ENCODE peak calls at places on chromosomes 16 and 17, in five cellular contexts. K, E, O, N and A are unnamed samples.

GRCh38 chr17:54864070-54864469 is 36.6 kb upstream of the TOM1L1 start:
- DNase-seq in K (no peak), E (no peak), O (no peak), N (no peak), A (no peak)

GRCh38 chr16:81537721-81538561 is 93.3 kb downstream of the CMIP start:
- DNase-seq in K (no peak), E (no peak), O (no peak), N (no peak), A (no peak)

GRCh38 chr16:74216319-74216718 is 80.3 kb upstream of the PSMD7 start:
- DNase-seq in K (no peak), E (no peak), O (peak), N (no peak), A (no peak)

GRCh38 chr16:47320546-47321315 is 140.1 kb downstream of the ITFG1 start:
- DNase-seq in K (no peak), E (no peak), O (peak), N (no peak), A (no peak)

GRCh38 chr16:630815-631405 is at the start of gene WFIKKN1:
- DNase-seq in K (no peak), E (no peak), O (no peak), N (peak), A (no peak)

GRCh38 chr16:78210305-78210704 is 110.9 kb downstream of the WWOX start:
- DNase-seq in K (no peak), E (no peak), O (peak), N (no peak), A (no peak)

GRCh38 chr16:87263418-87264052 is 53.7 kb downstream of the C16orf95 start:
- DNase-seq in K (no peak), E (no peak), O (no peak), N (no peak), A (no peak)

GRCh38 chr16:31488630-31489564 is 6.0 kb downstream of the SLC5A2 start:
- DNase-seq in K (no peak), E (no peak), O (peak), N (no peak), A (no peak)

GRCh38 chr17:69335018-69335417 is 8.1 kb upstream of the ABCA5 start:
- DNase-seq in K (no peak), E (no peak), O (peak), N (no peak), A (no peak)

GRCh38 chr17:18859256-18859655 is 1.3 kb downstream of the PRPSAP2 start:
- DNase-seq in K (no peak), E (no peak), O (peak), N (no peak), A (no peak)

GRCh38 chr16:67563708-67564468 is 1.6 kb downstream of the CTCF start:
- DNase-seq in K (no peak), E (peak), O (peak), N (peak), A (no peak)

GRCh38 chr17:45414997-45415881 is 17.4 kb downstream of the ARHGAP27 start:
- DNase-seq in K (no peak), E (no peak), O (peak), N (no peak), A (no peak)

GRCh38 chr16:49919327-49919726 is 63.4 kb upstream of the ZNF423 start:
- DNase-seq in K (no peak), E (no peak), O (no peak), N (no peak), A (no peak)

GRCh38 chr17:752620-753219 is 656 bp upstream of the GEMIN4 start:
- DNase-seq in K (peak), E (peak), O (peak), N (peak), A (peak)

GRCh38 chr17:40075216-40076100 is 12.7 kb downstream of the THRA start:
- DNase-seq in K (peak), E (peak), O (peak), N (peak), A (peak)

GRCh38 chr17:44999433-44999832 is 31.3 kb upstream of the C1QL1 start:
- DNase-seq in K (no peak), E (no peak), O (no peak), N (no peak), A (no peak)

GRCh38 chr17:56786989-56787482 is 46.7 kb downstream of the C17orf67 start:
- DNase-seq in K (peak), E (no peak), O (peak), N (peak), A (no peak)

GRCh38 chr16:56728027-56728426 is 1.9 kb upstream of the NUP93 start:
- DNase-seq in K (no peak), E (no peak), O (no peak), N (no peak), A (no peak)

GRCh38 chr17:47955497-47956461 is 1.9 kb downstream of the PRR15L start:
- DNase-seq in K (peak), E (no peak), O (peak), N (no peak), A (no peak)

GRCh38 chr17:47956818-47957590 is 679 bp downstream of the PRR15L start:
- DNase-seq in K (no peak), E (no peak), O (no peak), N (no peak), A (no peak)

GRCh38 chr17:47950448-47950847 is 7.2 kb downstream of the PRR15L start:
- DNase-seq in K (no peak), E (no peak), O (no peak), N (no peak), A (no peak)

GRCh38 chr17:47952181-47953021 is 5.3 kb downstream of the PRR15L start:
- DNase-seq in K (no peak), E (no peak), O (no peak), N (no peak), A (no peak)

DNA sequence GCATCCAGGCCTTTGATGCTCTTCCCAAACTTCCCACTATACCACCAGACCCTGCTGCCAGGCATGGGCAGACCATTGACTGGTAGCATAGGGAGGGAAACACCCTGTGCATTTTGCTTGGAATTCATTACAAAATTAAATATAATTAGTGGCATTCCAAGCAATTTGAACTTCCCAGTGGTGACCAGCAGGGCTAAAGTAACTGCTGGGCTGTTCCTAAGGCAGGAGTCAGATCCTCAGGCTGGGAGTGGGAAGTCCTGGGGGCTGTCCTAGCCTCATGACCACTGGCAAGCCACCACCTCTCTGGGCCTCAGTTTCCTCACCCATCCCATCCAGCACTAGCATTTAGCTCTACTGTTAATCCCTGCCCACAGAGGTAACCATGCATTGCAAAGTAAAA is 3.7 kb downstream of the PRR15L start:
- DNase-seq in K (no peak), E (no peak), O (no peak), N (no peak), A (no peak)
- H3K4me3 ChIP-seq in K (peak), E (no peak), O (no peak), N (no peak), A (no peak)

GRCh38 chr17:4584835-4585187 is 482 bp downstream of the SMTNL2 start:
- DNase-seq in K (no peak), E (no peak), O (no peak), N (no peak), A (no peak)
- H3K4me3 ChIP-seq in K (peak), E (peak), O (no peak), N (no peak), A (peak)

GRCh38 chr16:2686912-2687507 is 4.7 kb downstream of the KCTD5 start:
- DNase-seq in K (no peak), E (no peak), O (no peak), N (no peak), A (no peak)
- H3K4me3 ChIP-seq in K (no peak), E (no peak), O (no peak), N (no peak), A (no peak)

GRCh38 chr17:77312061-77312684 is 171.4 kb downstream of the SEC14L1 start:
- DNase-seq in K (no peak), E (no peak), O (no peak), N (peak), A (no peak)
- H3K4me3 ChIP-seq in K (no peak), E (no peak), O (no peak), N (no peak), A (no peak)